ENCODE peak calls at places on chromosomes 16 and 17, in four cellular contexts. T is H9, J is stomach, R is OCI-LY7. D is an unnamed sample.

GRCh38 chr16:19118938-19119431 is 5.2 kb downstream of the ITPRIPL2 start:
- DNase-seq in J (no peak), T (no peak), R (no peak), D (no peak)

GRCh38 chr16:12340151-12340733 is 363.7 kb downstream of the SNX29 start:
- DNase-seq in J (peak; percentile 41), T (peak; percentile 77), R (peak; percentile 67), D (no peak)

GRCh38 chr17:30318190-30318589 is 15.7 kb downstream of the TMIGD1 start:
- DNase-seq in T (no peak), J (no peak), R (no peak), D (no peak)

GRCh38 chr16:68481636-68482035 is 33.3 kb upstream of the SMPD3 start:
- DNase-seq in T (no peak), R (no peak), J (no peak), D (no peak)

GRCh38 chr16:48531011-48531962 is 78.7 kb downstream of the N4BP1 start:
- DNase-seq in J (no peak), T (peak; percentile 29), R (no peak), D (peak; percentile 49)

GRCh38 chr16:58280846-58281301 is 14.0 kb downstream of the PRSS54 start:
- DNase-seq in T (no peak), R (no peak), J (peak; percentile 67), D (no peak)

GRCh38 chr17:49677933-49678847 is at the start of gene SPOP:
- DNase-seq in T (peak; percentile 100), J (peak; percentile 99), R (peak; percentile 99), D (peak; percentile 100)

GRCh38 chr17:79942591-79943353 is 92.9 kb downstream of the TBC1D16 start:
- DNase-seq in T (peak; percentile 31), J (no peak), R (peak; percentile 21), D (peak; percentile 77)

GRCh38 chr16:84414789-84415326 is 46.5 kb downstream of the ATP2C2 start:
- DNase-seq in T (no peak), J (no peak), R (no peak), D (no peak)

GRCh38 chr17:64232466-64233262 is 30.4 kb downstream of the TEX2 start:
- DNase-seq in R (no peak), T (no peak), J (no peak), D (no peak)

GRCh38 chr16:54648575-54648974 is 282.1 kb upstream of the IRX5 start:
- DNase-seq in R (no peak), J (no peak), T (no peak), D (no peak)

GRCh38 chr16:74304164-74304834 is 7.7 kb downstream of the PSMD7 start:
- DNase-seq in J (no peak), T (no peak), R (peak; percentile 34), D (no peak)

GRCh38 chr16:84095466-84095865 is 21.3 kb downstream of the MBTPS1 start:
- DNase-seq in R (no peak), J (no peak), T (no peak), D (no peak)

GRCh38 chr17:27748360-27748825 is 51.9 kb downstream of the NOS2 start:
- DNase-seq in T (no peak), R (no peak), J (no peak), D (no peak)

GRCh38 chr17:42362245-42362961 is 25.8 kb downstream of the STAT3 start:
- DNase-seq in J (no peak), R (no peak), T (no peak), D (no peak)

GRCh38 chr17:42363767-42364585 is 24.3 kb downstream of the STAT3 start:
- DNase-seq in J (no peak), T (no peak), R (no peak), D (no peak)

GRCh38 chr17:42363231-42363630 is 25.0 kb downstream of the STAT3 start:
- DNase-seq in R (no peak), T (no peak), J (no peak), D (no peak)

GRCh38 chr17:42359133-42359532 is 29.1 kb downstream of the STAT3 start:
- DNase-seq in J (no peak), T (no peak), R (no peak), D (no peak)

GRCh38 chr17:42361781-42362186 is 26.5 kb downstream of the STAT3 start:
- DNase-seq in R (no peak), T (no peak), J (no peak), D (no peak)
- H3K27ac ChIP-seq in R (no peak overlapping the region), T (no peak overlapping the region), J (no peak overlapping the region), D (peak overlapping the region; percentile 25)

GRCh38 chr17:62700964-62701705 is 73.7 kb downstream of the MRC2 start:
- DNase-seq in J (no peak), T (no peak), R (no peak), D (no peak)
- H3K27ac ChIP-seq in J (no peak overlapping the region), T (no peak overlapping the region), R (no peak overlapping the region), D (no peak overlapping the region)

GRCh38 chr17:72618018-72618509 is 474.4 kb downstream of the SLC39A11 start:
- DNase-seq in T (no peak), R (no peak), J (peak; percentile 83), D (peak; percentile 54)
- H3K27ac ChIP-seq in T (no peak overlapping the region), R (no peak overlapping the region), J (peak overlapping the region; percentile 26), D (no peak overlapping the region)

GRCh38 chr17:17180141-17180603 is 26.0 kb downstream of the PLD6 start:
- DNase-seq in J (no peak), T (no peak), R (no peak), D (peak; percentile 81)

GRCh38 chr17:17183744-17184143 is 22.4 kb downstream of the PLD6 start:
- DNase-seq in J (no peak), R (no peak), T (no peak), D (no peak)

GRCh38 chr17:17180741-17181525 is 25.2 kb downstream of the PLD6 start:
- DNase-seq in J (no peak), T (no peak), R (no peak), D (no peak)

GRCh38 chr17:17181666-17182600 is 24.2 kb downstream of the PLD6 start:
- DNase-seq in R (peak; percentile 84), J (no peak), T (no peak), D (no peak)

GRCh38 chr17:17182601-17183136 is 23.5 kb downstream of the PLD6 start:
- DNase-seq in J (no peak), R (no peak), T (no peak), D (no peak)
- H3K27ac ChIP-seq in J (no peak overlapping the region), R (no peak overlapping the region), T (no peak overlapping the region), D (no peak overlapping the region)

GRCh38 chr17:5439446-5439764 is 450 bp upstream of the C1QBP start:
- DNase-seq in J (no peak), T (no peak), R (no peak), D (no peak)
- H3K27ac ChIP-seq in J (peak overlapping the region; percentile 83), T (no peak overlapping the region), R (peak overlapping the region; percentile 50), D (peak overlapping the region; percentile 53)

GRCh38 chr16:70466812-70467090 is 12.4 kb downstream of the FCSK start:
- DNase-seq in R (no peak), J (no peak), T (no peak), D (no peak)

GRCh38 chr16:70468776-70469525 is 14.6 kb downstream of the FCSK start:
- DNase-seq in R (no peak), T (no peak), J (no peak), D (no peak)

GRCh38 chr16:70467608-70468007 is 13.2 kb downstream of the FCSK start:
- DNase-seq in R (no peak), J (no peak), T (no peak), D (no peak)

GRCh38 chr16:70467113-70467512 is 12.7 kb downstream of the FCSK start:
- DNase-seq in J (no peak), R (no peak), T (no peak), D (no peak)

GRCh38 chr16:70465999-70466811 is 11.8 kb downstream of the FCSK start:
- DNase-seq in T (no peak), J (no peak), R (no peak), D (no peak)
- H3K27ac ChIP-seq in T (no peak overlapping the region), J (no peak overlapping the region), R (no peak overlapping the region), D (no peak overlapping the region)

GRCh38 chr17:848402-848801 is 66.2 kb downstream of the MRM3 start:
- DNase-seq in R (no peak), T (no peak), J (no peak), D (no peak)
- H3K27ac ChIP-seq in R (no peak overlapping the region), T (no peak overlapping the region), J (peak overlapping the region; percentile 77), D (peak overlapping the region; percentile 94)

GRCh38 chr16:86597126-86597879 is 19.0 kb downstream of the FOXL1 start:
- DNase-seq in J (no peak), T (no peak), R (no peak), D (no peak)

GRCh38 chr16:86595983-86596605 is 17.7 kb downstream of the FOXL1 start:
- DNase-seq in J (no peak), T (no peak), R (no peak), D (no peak)

GRCh38 chr16:86598607-86599318 is 20.4 kb downstream of the FOXL1 start:
- DNase-seq in R (no peak), T (no peak), J (no peak), D (no peak)

GRCh38 chr16:86601356-86601755 is 23.0 kb downstream of the FOXL1 start:
- DNase-seq in R (no peak), J (no peak), T (no peak), D (no peak)

GRCh38 chr16:86597880-86598606 is 19.7 kb downstream of the FOXL1 start:
- DNase-seq in J (no peak), R (no peak), T (no peak), D (peak; percentile 59)
- H3K27ac ChIP-seq in J (no peak overlapping the region), R (no peak overlapping the region), T (no peak overlapping the region), D (no peak overlapping the region)